ENCODE peak calls at places on chromosomes 16 and 17, in four cellular contexts. A is astrocyte of the spinal cord; D is pancreas; F is stimulated activated CD4-positive, alpha-beta T cell treated with anti-CD3 and anti-CD28 coated beads, Interleukin-4, amount 100 ng/mL, for 24 hours. I is an unnamed sample.

GRCh38 chr17:18981642-18982424 is 22.7 kb downstream of the FAM83G start:
- DNase-seq in A (peak), D (peak), F (no peak), I (no peak)

GRCh38 chr17:68437979-68438877 is 19.1 kb downstream of the WIPI1 start:
- DNase-seq in A (peak), D (peak), F (peak), I (no peak)

GRCh38 chr17:19456016-19456927 is 45.2 kb downstream of the RNF112 start:
- DNase-seq in A (no peak), D (no peak), F (no peak), I (no peak)

GRCh38 chr17:74478369-74479100 is 12.1 kb downstream of the CD300A start:
- DNase-seq in A (no peak), D (peak), F (peak), I (no peak)

GRCh38 chr17:30334421-30334820 is 564 bp upstream of the TMIGD1 start:
- DNase-seq in A (no peak), D (no peak), F (no peak), I (no peak)

GRCh38 chr17:49899588-49899987 is 51.7 kb upstream of the TAC4 start:
- DNase-seq in A (no peak), D (no peak), F (no peak), I (no peak)

GRCh38 chr16:85988723-85989313 is 89.9 kb downstream of the IRF8 start:
- DNase-seq in A (no peak), D (no peak), F (peak), I (no peak)

GRCh38 chr16:59633996-59634579 is 900.0 kb upstream of the GOT2 start:
- DNase-seq in A (peak), D (no peak), F (no peak), I (no peak)

GRCh38 chr17:13865650-13866049 is 203.7 kb upstream of the COX10 start:
- DNase-seq in A (no peak), D (no peak), F (no peak), I (no peak)

GRCh38 chr16:20851601-20852000 is 45.3 kb downstream of the REXO5 start:
- DNase-seq in A (peak), D (peak), F (no peak), I (no peak)

GRCh38 chr16:3492356-3492755 is 2.9 kb downstream of the C16orf90 start:
- DNase-seq in A (no peak), D (no peak), F (no peak), I (no peak)

GRCh38 chr16:46555981-46556380 is 65.2 kb downstream of the SHCBP1 start:
- DNase-seq in A (no peak), D (no peak), F (no peak), I (no peak)

GRCh38 chr17:47300718-47301117 is 23.0 kb upstream of the EFCAB13 start:
- DNase-seq in A (no peak), D (no peak), F (no peak), I (no peak)

GRCh38 chr16:3383045-3383448 is 17.8 kb downstream of the ZSCAN32 start:
- DNase-seq in A (no peak), D (no peak), F (no peak), I (no peak)

GRCh38 chr17:8209909-8210760 is at the start of gene AURKB:
- DNase-seq in A (peak), D (peak), F (peak), I (peak)

GRCh38 chr17:55576237-55576998 is 65.2 kb upstream of the SMIM36 start:
- DNase-seq in A (peak), D (no peak), F (no peak), I (no peak)

GRCh38 chr17:47950448-47950847 is 7.2 kb downstream of the PRR15L start:
- DNase-seq in A (no peak), D (no peak), F (no peak), I (no peak)